ENCODE peak calls at places on chromosome 5, in ten cellular contexts. F is colonic mucosa; Q is ACHN; Z is globus pallidus; P is dorsolateral prefrontal cortex; A is effector memory CD8-positive, alpha-beta T cell; Y is psoas muscle; B is left ventricle myocardium inferior; N is body of pancreas; V is ELF-1. J is an unnamed sample.

GRCh38 chr5:171521679-171522078 is 102.2 kb downstream of the FGF18 start:
- DNase-seq in F (no peak), Q (no peak), Z (no peak), P (no peak), A (no peak), Y (no peak), B (no peak), N (no peak), V (peak), J (no peak)

GRCh38 chr5:100777680-100778281 is 125.3 kb downstream of the ST8SIA4 start:
- DNase-seq in F (peak), Q (peak), Z (peak), P (no peak), A (no peak), Y (no peak), B (no peak), N (peak), V (no peak), J (peak)

GRCh38 chr5:168693297-168693696 is 114.1 kb upstream of the PANK3 start:
- DNase-seq in F (no peak), Q (no peak), Z (no peak), P (no peak), A (no peak), Y (no peak), B (no peak), N (no peak), V (peak), J (no peak)

GRCh38 chr5:52801329-52801728 is 13.6 kb downstream of the ITGA1 start:
- DNase-seq in F (no peak), Q (peak), Z (peak), P (peak), A (no peak), Y (no peak), B (no peak), N (no peak), V (peak), J (peak)

GRCh38 chr5:150579462-150580400 is 60.7 kb upstream of the SYNPO start:
- DNase-seq in F (no peak), Q (no peak), Z (no peak), P (no peak), A (no peak), Y (no peak), B (no peak), N (no peak), V (no peak), J (no peak)

GRCh38 chr5:73596705-73597328 is 29.2 kb upstream of the ARHGEF28 start:
- DNase-seq in F (peak), Q (peak), Z (no peak), P (no peak), A (no peak), Y (no peak), B (no peak), N (peak), V (peak), J (peak)

GRCh38 chr5:57291903-57292302 is 118.0 kb downstream of the GPBP1 start:
- DNase-seq in F (no peak), Q (no peak), Z (no peak), P (no peak), A (no peak), Y (no peak), B (no peak), N (no peak), V (no peak), J (no peak)

GRCh38 chr5:36880761-36881160 is 4.2 kb downstream of the NIPBL start:
- DNase-seq in F (no peak), Q (no peak), Z (no peak), P (no peak), A (no peak), Y (no peak), B (no peak), N (no peak), V (no peak), J (no peak)

GRCh38 chr5:57696005-57696755 is 213.6 kb upstream of the ACTBL2 start:
- DNase-seq in F (no peak), Q (no peak), Z (peak), P (no peak), A (no peak), Y (no peak), B (no peak), N (no peak), V (no peak), J (no peak)

GRCh38 chr5:81552844-81553569 is 159.1 kb upstream of the ACOT12 start:
- DNase-seq in F (no peak), Q (no peak), Z (no peak), P (no peak), A (no peak), Y (no peak), B (no peak), N (no peak), V (no peak), J (peak)

GRCh38 chr5:43711496-43711895 is 108.5 kb downstream of the NNT start:
- DNase-seq in F (no peak), Q (peak), Z (no peak), P (no peak), A (no peak), Y (no peak), B (no peak), N (no peak), V (peak), J (peak)

J was measured in IMR-90.